ENCODE peak calls at places on chromosomes 4 and X, in six cellular contexts. X is GM23248, A is GM23338, P is neural progenitor cell, W is MM.1S, R is PC-9. D is an unnamed sample. For H3F3A, the result is how much of the 10 kb centered on the place peaks cover.

GRCh38 chr4:6893449-6894085 is 16.1 kb upstream of the TBC1D14 start:
- DNase-seq in R (no peak), X (peak), P (no peak), W (no peak), A (no peak), D (no peak)

GRCh38 chr4:38068107-38068506 is 107.9 kb downstream of the PTTG2 start:
- DNase-seq in A (no peak), R (no peak), X (no peak), P (no peak), W (no peak), D (no peak)

GRCh38 chr4:87882321-87882720 is 49.6 kb downstream of the MEPE start:
- DNase-seq in W (no peak), R (no peak), X (peak), A (no peak), P (no peak), D (no peak)

GRCh38 chrX:24145340-24146186 is 4.0 kb upstream of the ZFX start:
- DNase-seq in X (peak), R (peak), A (no peak), P (no peak), W (no peak), D (peak)

GRCh38 chr4:109007976-109008375 is 245.1 kb upstream of the ETNPPL start:
- DNase-seq in W (no peak), P (peak), R (no peak), A (peak), X (no peak), D (no peak)

GRCh38 chr4:82624819-82625218 is 63.0 kb upstream of the TMEM150C start:
- DNase-seq in X (peak), W (no peak), R (no peak), A (no peak), P (no peak), D (no peak)

GRCh38 chrX:100417671-100418070 is 7.6 kb upstream of the PCDH19 start:
- DNase-seq in W (no peak), A (peak), X (no peak), R (no peak), P (no peak), D (no peak)

GRCh38 chrX:47751670-47752069 is 85.0 kb upstream of the ZNF81 start:
- DNase-seq in P (peak), X (peak), R (no peak), W (peak), A (peak), D (peak)

GRCh38 chr4:151690164-151690856 is 70.5 kb downstream of the GATB start:
- DNase-seq in X (peak), P (peak), W (no peak), R (no peak), A (no peak), D (peak)

GRCh38 chrX:110786486-110786885 is 9.1 kb downstream of the CHRDL1 start:
- DNase-seq in P (no peak), X (no peak), W (no peak), R (no peak), A (no peak), D (peak)

GRCh38 chrX:108437789-108438623 is at the start of gene COL4A6:
- DNase-seq in W (no peak), A (peak), R (no peak), P (peak), X (peak), D (no peak)

GRCh38 chr4:43837171-43837570 is 611.4 kb downstream of the KCTD8 start:
- DNase-seq in P (no peak), X (no peak), A (no peak), R (no peak), W (no peak), D (peak)

GRCh38 chr4:791866-792630 is 33.9 kb downstream of the CPLX1 start:
- DNase-seq in A (peak), W (no peak), X (peak), P (no peak), R (no peak), D (peak)

GRCh38 chr4:76896731-76897521 is 1.0 kb downstream of the SOWAHB start:
- DNase-seq in W (peak), P (peak), A (peak), X (peak), R (no peak), D (peak)

GRCh38 chrX:107025538-107025937 is 25.5 kb upstream of the MORC4 start:
- DNase-seq in A (peak), R (no peak), W (peak), X (peak), P (peak), D (peak)

GRCh38 chrX:22378296-22378695 is 105.6 kb downstream of the CBLL2 start:
- DNase-seq in X (peak), P (no peak), A (no peak), R (peak), W (no peak), D (peak)

GRCh38 chr4:78484574-78484973 is 67.0 kb upstream of the ANXA3 start:
- DNase-seq in A (no peak), P (no peak), R (no peak), X (no peak), W (no peak), D (no peak)
- TF ChIP-seq EZH2 in A (no peak), P (no peak), R (no peak), X (no peak), W (no peak), D (no peak)

GRCh38 chr4:70676554-70677090 is 10.3 kb upstream of the JCHAIN start:
- DNase-seq in A (no peak), P (no peak), X (no peak), W (no peak), R (no peak), D (no peak)

GRCh38 chr4:70681730-70682129 is 6.6 kb upstream of the UTP3 start:
- DNase-seq in X (no peak), A (no peak), P (no peak), W (peak), R (no peak), D (no peak)

DNA sequence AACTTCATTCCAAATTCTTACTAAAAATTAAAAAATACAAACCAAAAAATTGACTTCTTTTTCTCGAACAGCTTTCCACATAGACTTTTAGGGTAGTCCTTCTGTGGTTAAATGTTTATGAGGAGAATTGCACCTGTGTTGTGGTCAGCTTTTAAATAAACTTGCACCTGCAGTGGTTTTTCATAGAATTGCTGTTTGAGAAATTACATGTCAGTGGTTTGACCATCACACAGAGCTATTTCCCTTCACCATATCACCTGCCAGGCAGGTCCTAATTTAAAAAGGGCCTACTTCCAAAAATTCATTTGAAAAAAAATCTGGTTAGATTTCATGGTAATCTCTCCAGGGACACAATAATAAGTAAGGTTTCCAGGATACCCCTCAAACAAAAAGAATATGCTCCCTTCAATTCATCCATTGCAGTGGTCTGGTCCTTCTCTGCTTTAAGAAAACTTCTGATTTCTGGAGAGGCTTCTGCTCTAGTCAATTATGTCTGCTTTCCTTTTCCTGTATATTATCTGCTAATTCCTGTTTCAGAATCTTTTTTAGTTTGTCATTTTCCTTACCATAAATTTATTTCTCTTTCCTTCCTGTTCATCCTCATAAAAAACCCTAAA is 9.8 kb upstream of the UTP3 start:
- DNase-seq in W (peak), P (no peak), R (no peak), X (no peak), A (no peak), D (no peak)
- H3F3A ChIP-seq in W (half or more), P (under half), R (under half), X (under half), A (under half), D (under half)

DNA sequence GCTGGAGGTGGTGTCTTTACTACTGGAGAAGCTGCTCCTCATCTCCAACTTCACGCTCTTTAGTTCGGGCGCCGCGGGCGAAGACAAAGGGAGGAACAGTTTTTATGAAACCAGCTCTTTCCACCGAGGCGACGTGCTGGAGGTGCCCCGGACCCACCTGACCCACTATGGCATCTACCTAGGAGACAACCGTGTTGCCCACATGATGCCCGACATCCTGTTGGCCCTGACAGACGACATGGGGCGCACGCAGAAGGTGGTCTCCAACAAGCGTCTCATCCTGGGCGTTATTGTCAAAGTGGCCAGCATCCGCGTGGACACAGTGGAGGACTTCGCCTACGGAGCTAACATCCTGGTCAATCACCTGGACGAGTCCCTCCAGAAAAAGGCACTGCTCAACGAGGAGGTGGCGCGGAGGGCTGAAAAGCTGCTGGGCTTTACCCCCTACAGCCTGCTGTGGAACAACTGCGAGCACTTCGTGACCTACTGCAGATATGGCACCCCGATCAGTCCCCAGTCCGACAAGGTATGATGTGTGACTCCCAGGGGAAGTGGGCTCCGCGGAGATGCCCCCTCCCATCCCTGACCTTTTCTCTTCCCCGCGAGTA is 645 bp downstream of the LRAT start:
- DNase-seq in W (no peak), X (no peak), R (no peak), A (no peak), P (peak), D (no peak)
- TF ChIP-seq EZH2 in W (no peak), X (no peak), R (no peak), A (no peak), P (peak), D (no peak)

DNA sequence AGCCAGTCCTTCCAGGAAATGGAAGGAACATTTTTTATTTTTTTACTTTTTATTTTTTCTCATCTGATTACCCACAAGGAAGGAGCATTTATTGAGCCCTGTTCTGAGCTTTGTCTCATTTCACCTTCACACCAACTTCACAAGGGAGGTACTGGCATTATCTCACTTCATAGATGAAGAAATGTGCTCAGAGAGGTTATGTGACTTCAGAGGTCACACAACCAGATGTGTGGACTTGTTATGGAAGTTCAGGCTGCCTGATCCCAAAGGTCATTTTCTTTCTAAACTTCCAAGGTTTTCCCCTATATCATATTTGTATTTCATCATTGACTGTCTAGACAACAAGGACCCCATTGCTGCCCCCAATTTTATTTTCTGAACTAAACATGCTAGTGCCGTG is 160.3 kb downstream of the DCLK2 start:
- DNase-seq in W (no peak), P (no peak), A (no peak), X (no peak), R (no peak), D (no peak)
- H3F3A ChIP-seq in W (under half), P (under half), A (under half), X (under half), R (under half), D (under half)

D was measured in PC-3.